ENCODE peak calls at places on chromosomes 3 and 15, in four cellular contexts. V is GM23248, J is neural progenitor cell, O is SK-N-SH. P is an unnamed sample.

GRCh38 chr15:48803877-48804276 is 7.0 kb downstream of the CEP152 start:
- DNase-seq in V (no peak), J (no peak), O (no peak), P (no peak)

GRCh38 chr3:127304121-127304744 is 16.4 kb upstream of the PRR20G start:
- DNase-seq in V (no peak), J (peak; percentile 30), O (peak; percentile 80), P (peak; percentile 50)

GRCh38 chr3:122682016-122682374 is 1.4 kb downstream of the PARP14 start:
- DNase-seq in V (no peak), J (no peak), O (no peak), P (no peak)

GRCh38 chr3:170111147-170111771 is 70.3 kb downstream of the PHC3 start:
- DNase-seq in V (no peak), J (no peak), O (no peak), P (no peak)

GRCh38 chr3:54955496-54955895 is 27.6 kb upstream of the LRTM1 start:
- DNase-seq in V (no peak), J (no peak), O (no peak), P (no peak)

GRCh38 chr15:62809106-62809967 is 233.2 kb upstream of the TPM1 start:
- DNase-seq in V (peak; percentile 78), J (peak; percentile 18), O (peak; percentile 66), P (no peak)

GRCh38 chr15:74826372-74826819 is at the start of gene CPLX3:
- DNase-seq in V (peak; percentile 32), J (peak; percentile 83), O (peak; percentile 62), P (peak; percentile 64)

GRCh38 chr3:59809750-59810444 is 760.1 kb upstream of the CFAP20DC start:
- DNase-seq in V (peak; percentile 55), J (no peak), O (peak; percentile 58), P (peak; percentile 12)

GRCh38 chr3:179027326-179027900 is 44.2 kb downstream of the ZMAT3 start:
- DNase-seq in V (peak; percentile 35), J (peak; percentile 20), O (no peak), P (peak; percentile 39)

GRCh38 chr3:41260063-41260450 is 60.8 kb downstream of the CTNNB1 start:
- DNase-seq in V (no peak), J (no peak), O (no peak), P (no peak)

GRCh38 chr15:40511472-40512133 is 40.8 kb downstream of the CHST14 start:
- DNase-seq in V (peak; percentile 76), J (peak; percentile 73), O (peak; percentile 82), P (peak; percentile 76)

GRCh38 chr3:189756651-189757078 is 125.5 kb downstream of the TP63 start:
- DNase-seq in V (no peak), J (no peak), O (no peak), P (no peak)

GRCh38 chr3:30779686-30780287 is 114.7 kb downstream of the GADL1 start:
- DNase-seq in V (peak; percentile 53), J (peak; percentile 49), O (peak; percentile 9), P (peak; percentile 54)

GRCh38 chr3:99708207-99708745 is 69.9 kb downstream of the COL8A1 start:
- DNase-seq in V (no peak), J (no peak), O (no peak), P (no peak)

GRCh38 chr3:104909188-104909587 is 457.5 kb upstream of the ALCAM start:
- DNase-seq in V (peak; percentile 65), J (no peak), O (peak; percentile 20), P (peak; percentile 19)

GRCh38 chr15:98077186-98077585 is 116.7 kb downstream of the ARRDC4 start:
- DNase-seq in V (peak; percentile 81), J (no peak), O (no peak), P (peak; percentile 40)

GRCh38 chr3:52439426-52440248 is 5.3 kb downstream of the SEMA3G start:
- DNase-seq in V (no peak), J (no peak), O (peak; percentile 25), P (peak; percentile 2)

GRCh38 chr3:59608356-59608755 is 558.5 kb upstream of the CFAP20DC start:
- DNase-seq in V (no peak), J (no peak), O (no peak), P (no peak)

DNA sequence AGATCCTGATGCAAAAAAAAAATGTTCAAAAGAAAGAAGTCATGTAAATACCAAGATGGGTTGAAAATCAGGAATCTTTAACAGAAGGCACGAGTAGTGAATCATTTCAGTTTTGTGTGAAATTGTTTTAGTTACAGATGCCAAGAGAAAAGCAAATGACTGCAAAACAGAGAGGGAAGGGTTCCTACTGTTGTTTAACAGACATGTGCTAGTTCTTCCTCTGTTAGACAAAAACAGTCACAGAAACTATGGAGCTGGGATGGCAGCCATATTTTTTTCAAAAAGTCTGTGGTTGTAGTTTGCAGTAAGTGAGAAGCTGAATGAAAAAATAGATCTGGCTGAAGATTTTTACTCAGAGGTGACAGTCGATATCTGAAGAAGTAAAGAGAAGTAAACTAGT is 511.9 kb downstream of the ZIC1 start:
- DNase-seq in V (peak; percentile 53), J (no peak), O (no peak), P (no peak)
- TF ChIP-seq EZH2phosphoT487 in V (no peak), J (no peak), O (no peak), P (no peak)

GRCh38 chr3:187130346-187131066 is 8.8 kb downstream of the RPL39L start:
- DNase-seq in V (peak; percentile 63), J (no peak), O (no peak), P (no peak)
- H3K4me3 ChIP-seq in V (peak overlapping the region; percentile 15), J (no peak overlapping the region), O (no peak overlapping the region), P (no peak overlapping the region)

GRCh38 chr15:99134317-99134821 is 29.5 kb downstream of the SYNM start:
- DNase-seq in V (no peak), J (no peak), O (no peak), P (no peak)
- H3K27ac ChIP-seq in V (no peak overlapping the region), J (no peak overlapping the region), O (no peak overlapping the region), P (no peak overlapping the region)

DNA sequence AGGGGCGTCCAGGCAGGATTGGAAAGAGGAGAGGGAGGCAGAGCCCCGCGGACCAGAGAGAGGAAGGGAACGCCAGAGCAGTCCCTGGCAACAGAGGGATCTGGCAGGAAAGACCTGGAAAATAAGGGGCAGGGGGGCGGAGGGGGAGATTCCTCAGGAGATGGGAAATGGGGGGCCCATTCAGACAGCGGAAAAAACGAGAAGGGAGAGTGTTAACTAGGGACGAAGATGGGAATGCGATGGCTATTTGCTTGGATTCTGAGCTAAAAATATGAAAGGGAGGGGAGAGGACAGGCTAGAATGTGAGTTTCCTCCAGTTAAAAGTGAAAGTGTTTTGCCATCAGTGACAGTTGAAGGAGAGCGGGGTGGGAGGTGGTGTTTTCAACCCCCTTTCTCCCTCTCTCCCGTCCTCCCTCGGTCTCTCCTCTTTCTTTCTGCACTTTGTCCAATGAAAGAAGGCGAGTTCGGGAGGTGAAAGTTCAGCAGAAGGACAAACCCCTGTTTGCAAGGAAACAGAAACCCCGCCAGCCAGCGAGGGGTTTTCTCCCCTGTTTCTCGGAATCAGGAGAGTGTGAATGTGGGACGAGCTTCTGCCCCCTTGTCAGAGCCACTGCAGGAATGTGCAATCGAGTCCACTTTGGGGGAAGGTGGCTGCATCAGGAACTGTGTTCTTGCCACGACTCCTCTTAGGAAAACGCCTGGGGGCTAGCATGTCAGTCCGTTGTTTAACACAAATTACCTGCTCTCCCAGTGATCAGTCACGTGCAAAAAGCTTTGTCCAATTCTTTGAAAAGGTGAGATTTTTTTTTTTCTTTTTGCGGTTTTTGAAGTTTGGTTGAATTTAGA is 911 bp upstream of the FOXP1 start:
- DNase-seq in V (peak; percentile 72), J (peak; percentile 82), O (peak; percentile 41), P (peak; percentile 59)
- TF ChIP-seq EZH2phosphoT487 in V (no peak), J (no peak), O (no peak), P (no peak)

DNA sequence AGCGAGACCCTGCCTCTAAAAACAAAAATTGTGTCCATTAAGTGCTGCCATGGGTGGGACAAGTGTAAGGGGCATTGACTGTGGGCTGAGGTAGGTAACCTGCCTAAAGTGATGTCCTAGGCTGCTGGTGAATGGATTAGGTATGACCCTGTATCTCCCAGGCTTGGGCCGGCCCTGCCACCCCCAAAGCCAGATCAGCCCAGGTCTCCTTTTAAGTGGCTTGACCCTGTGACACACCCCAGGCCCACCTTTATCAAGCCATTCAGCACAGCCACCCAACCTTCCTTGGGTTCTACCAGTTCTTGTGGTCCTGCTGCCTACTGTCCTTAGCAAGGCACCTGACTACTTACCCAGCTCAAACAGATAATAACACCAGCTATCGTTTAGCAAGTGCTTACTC is 18.7 kb downstream of the CIB2 start:
- DNase-seq in V (no peak), J (no peak), O (no peak), P (no peak)
- H3K4me3 ChIP-seq in V (no peak overlapping the region), J (no peak overlapping the region), O (no peak overlapping the region), P (no peak overlapping the region)

P was measured in hepatocyte.